ENCODE peak calls at places on chromosomes 1 and 21, in six cellular contexts. J is anterior cingulate cortex, M is H7, D is NCI-H1092, X is OCI-M1, N is KG1. T is an unnamed sample.

GRCh38 chr1:231106347-231106746 is 55.5 kb upstream of the TRIM67 start:
- DNase-seq in J (no peak), N (no peak), X (peak; percentile 39), D (no peak), M (no peak), T (peak; percentile 91)

GRCh38 chr1:244964112-244964971 is 100.0 kb upstream of the HNRNPU start:
- DNase-seq in D (peak; percentile 17), X (peak; percentile 30), N (peak; percentile 8), M (no peak), J (peak; percentile 1), T (peak; percentile 80)

GRCh38 chr1:48916121-48917069 is 139.7 kb upstream of the BEND5 start:
- DNase-seq in X (peak; percentile 44), D (peak; percentile 23), M (peak; percentile 40), J (no peak), N (no peak), T (peak; percentile 91)

GRCh38 chr1:10631121-10631810 is 156.5 kb downstream of the PEX14 start:
- DNase-seq in M (peak; percentile 75), J (no peak), N (no peak), X (no peak), D (no peak), T (no peak)

GRCh38 chr1:177872563-177872900 is 97.3 kb downstream of the SEC16B start:
- DNase-seq in X (no peak), M (no peak), N (no peak), J (no peak), D (peak; percentile 48), T (no peak)

GRCh38 chr1:57160594-57160993 is 194.8 kb upstream of the C8B start:
- DNase-seq in X (no peak), J (no peak), D (no peak), M (no peak), N (no peak), T (no peak)

GRCh38 chr1:43345119-43345518 is 7.5 kb downstream of the MPL start:
- DNase-seq in N (no peak), D (no peak), X (peak; percentile 70), M (no peak), J (no peak), T (no peak)

GRCh38 chr1:20555025-20555757 is 2.8 kb downstream of the FAM43B start:
- DNase-seq in N (no peak), X (no peak), J (no peak), D (no peak), M (peak; percentile 46), T (no peak)

GRCh38 chr1:245160976-245161375 is 6.2 kb downstream of the KIF26B start:
- DNase-seq in N (no peak), X (no peak), J (no peak), D (no peak), M (no peak), T (no peak)

GRCh38 chr1:91819038-91819788 is 66.7 kb downstream of the TGFBR3 start:
- DNase-seq in D (no peak), M (no peak), X (no peak), N (no peak), J (no peak), T (no peak)

GRCh38 chr1:228396770-228397453 is 9.7 kb downstream of the TRIM11 start:
- DNase-seq in M (peak; percentile 32), D (no peak), X (no peak), N (no peak), J (no peak), T (no peak)

GRCh38 chr1:41483960-41484844 is at the start of gene EDN2:
- DNase-seq in X (no peak), N (no peak), M (peak; percentile 92), D (peak; percentile 61), J (no peak), T (no peak)

GRCh38 chr1:39484564-39484963 is 6.9 kb upstream of the BMP8A start:
- DNase-seq in M (no peak), N (no peak), X (no peak), J (no peak), D (no peak), T (no peak)

GRCh38 chr1:214444159-214444939 is 107.1 kb downstream of the PTPN14 start:
- DNase-seq in J (no peak), X (no peak), D (no peak), N (no peak), M (no peak), T (no peak)

GRCh38 chr1:236018885-236019453 is 45.9 kb downstream of the NID1 start:
- DNase-seq in N (no peak), M (no peak), D (no peak), X (no peak), J (no peak), T (peak; percentile 85)

GRCh38 chr1:208183977-208184901 is 59.9 kb downstream of the PLXNA2 start:
- DNase-seq in N (no peak), M (no peak), J (no peak), D (no peak), X (peak; percentile 91), T (peak; percentile 98)

GRCh38 chr21:28799926-28800325 is 192.8 kb downstream of the LTN1 start:
- DNase-seq in X (no peak), N (no peak), M (no peak), J (no peak), D (no peak), T (no peak)

GRCh38 chr1:76395059-76395458 is 320.5 kb downstream of the ST6GALNAC3 start:
- DNase-seq in J (no peak), D (no peak), M (no peak), N (no peak), X (no peak), T (no peak)

GRCh38 chr1:203182377-203182927 is 4.1 kb downstream of the CHI3L1 start:
- DNase-seq in J (no peak), N (no peak), X (no peak), M (no peak), D (no peak), T (no peak)

GRCh38 chr1:171299342-171299741 is 14.6 kb upstream of the FMO4 start:
- DNase-seq in X (no peak), D (no peak), M (no peak), N (no peak), J (no peak), T (no peak)

GRCh38 chr1:116228501-116228900 is 117.3 kb downstream of the MAB21L3 start:
- DNase-seq in X (peak; percentile 65), J (no peak), M (no peak), D (no peak), N (no peak), T (no peak)

GRCh38 chr1:2443285-2444137 is 31.1 kb upstream of the PEX10 start:
- DNase-seq in M (peak; percentile 92), N (no peak), J (no peak), D (no peak), X (no peak), T (peak; percentile 23)

GRCh38 chr1:211775208-211775607 is 55.4 kb downstream of the LPGAT1 start:
- DNase-seq in X (no peak), J (no peak), D (no peak), M (no peak), N (no peak), T (peak; percentile 15)

GRCh38 chr1:153985984-153986761 is at the start of gene RAB13:
- DNase-seq in J (peak; percentile 67), M (peak; percentile 93), D (peak; percentile 22), N (no peak), X (peak; percentile 82), T (peak; percentile 97)

GRCh38 chr1:94668528-94668927 is 127.0 kb upstream of the F3 start:
- DNase-seq in X (no peak), J (no peak), M (no peak), N (no peak), D (no peak), T (no peak)

GRCh38 chr1:101338714-101339430 is 102.1 kb downstream of the S1PR1 start:
- DNase-seq in N (no peak), M (no peak), J (no peak), D (no peak), X (no peak), T (no peak)

GRCh38 chr21:42237161-42237560 is 18.2 kb downstream of the ABCG1 start:
- DNase-seq in X (no peak), J (no peak), M (no peak), D (no peak), N (no peak), T (no peak)